ENCODE peak calls at places on chromosomes 16 and 17, in nine cellular contexts. One of them, this sample, is unnamed.

GRCh38 chr17:79214459-79214858 is 139.8 kb downstream of the ENGASE start:
- DNase-seq in adrenal gland: no peak
- DNase-seq in right lobe of liver: no peak
- DNase-seq in AG04450: no peak
- DNase-seq in ovary: no peak
- DNase-seq in A549: no peak
- DNase-seq in brain microvascular endothelial cell: no peak
- DNase-seq in body of pancreas: no peak
- DNase-seq in psoas muscle: no peak
- DNase-seq in this sample: no peak

GRCh38 chr17:3843935-3844516 is 2.0 kb downstream of the NCBP3 start:
- DNase-seq in adrenal gland: no peak
- DNase-seq in right lobe of liver: peak; percentile 60
- DNase-seq in AG04450: no peak
- DNase-seq in ovary: no peak
- DNase-seq in A549: peak; percentile 87
- DNase-seq in brain microvascular endothelial cell: no peak
- DNase-seq in body of pancreas: peak; percentile 46
- DNase-seq in psoas muscle: no peak
- DNase-seq in this sample: no peak

GRCh38 chr16:73176577-73177013 is 128.7 kb upstream of the ZFHX3 start:
- DNase-seq in adrenal gland: no peak
- DNase-seq in right lobe of liver: no peak
- DNase-seq in AG04450: peak; percentile 70
- DNase-seq in ovary: no peak
- DNase-seq in A549: peak; percentile 48
- DNase-seq in brain microvascular endothelial cell: peak; percentile 83
- DNase-seq in body of pancreas: no peak
- DNase-seq in psoas muscle: no peak
- DNase-seq in this sample: no peak

GRCh38 chr16:995087-995486 is 13.5 kb downstream of the SOX8 start:
- DNase-seq in adrenal gland: no peak
- DNase-seq in right lobe of liver: no peak
- DNase-seq in AG04450: no peak
- DNase-seq in ovary: no peak
- DNase-seq in A549: no peak
- DNase-seq in brain microvascular endothelial cell: peak; percentile 40
- DNase-seq in body of pancreas: no peak
- DNase-seq in psoas muscle: no peak
- DNase-seq in this sample: no peak

GRCh38 chr16:54602666-54603065 is 316.1 kb upstream of the IRX3 start:
- DNase-seq in adrenal gland: no peak
- DNase-seq in right lobe of liver: no peak
- DNase-seq in AG04450: no peak
- DNase-seq in ovary: no peak
- DNase-seq in A549: no peak
- DNase-seq in brain microvascular endothelial cell: no peak
- DNase-seq in body of pancreas: no peak
- DNase-seq in psoas muscle: no peak
- DNase-seq in this sample: no peak

GRCh38 chr17:20852541-20853370 is 190.1 kb downstream of the USP22 start:
- DNase-seq in adrenal gland: no peak
- DNase-seq in right lobe of liver: no peak
- DNase-seq in AG04450: no peak
- DNase-seq in ovary: peak; percentile 35
- DNase-seq in A549: no peak
- DNase-seq in brain microvascular endothelial cell: no peak
- DNase-seq in body of pancreas: no peak
- DNase-seq in psoas muscle: no peak
- DNase-seq in this sample: no peak

GRCh38 chr17:77636835-77637806 is 321.4 kb upstream of the TNRC6C start:
- DNase-seq in adrenal gland: no peak
- DNase-seq in right lobe of liver: no peak
- DNase-seq in AG04450: no peak
- DNase-seq in ovary: no peak
- DNase-seq in A549: no peak
- DNase-seq in brain microvascular endothelial cell: no peak
- DNase-seq in body of pancreas: no peak
- DNase-seq in psoas muscle: no peak
- DNase-seq in this sample: peak; percentile 15

GRCh38 chr17:38674013-38674748 is 576 bp downstream of the EPOP start:
- DNase-seq in adrenal gland: peak; percentile 36
- DNase-seq in right lobe of liver: peak; percentile 60
- DNase-seq in AG04450: no peak
- DNase-seq in ovary: peak; percentile 33
- DNase-seq in A549: peak; percentile 35
- DNase-seq in brain microvascular endothelial cell: no peak
- DNase-seq in body of pancreas: no peak
- DNase-seq in psoas muscle: peak; percentile 60
- DNase-seq in this sample: no peak

GRCh38 chr17:33640629-33641028 is 347.5 kb upstream of the ASIC2 start:
- DNase-seq in adrenal gland: no peak
- DNase-seq in right lobe of liver: no peak
- DNase-seq in AG04450: no peak
- DNase-seq in ovary: no peak
- DNase-seq in A549: no peak
- DNase-seq in brain microvascular endothelial cell: no peak
- DNase-seq in body of pancreas: no peak
- DNase-seq in psoas muscle: no peak
- DNase-seq in this sample: no peak

GRCh38 chr17:80925668-80926067 is 66.0 kb upstream of the CHMP6 start:
- DNase-seq in adrenal gland: no peak
- DNase-seq in right lobe of liver: peak; percentile 37
- DNase-seq in AG04450: no peak
- DNase-seq in ovary: no peak
- DNase-seq in A549: no peak
- DNase-seq in brain microvascular endothelial cell: no peak
- DNase-seq in body of pancreas: no peak
- DNase-seq in psoas muscle: no peak
- DNase-seq in this sample: no peak

GRCh38 chr17:69643686-69644085 is 229.2 kb downstream of the MAP2K6 start:
- DNase-seq in adrenal gland: no peak
- DNase-seq in right lobe of liver: no peak
- DNase-seq in AG04450: no peak
- DNase-seq in ovary: no peak
- DNase-seq in A549: no peak
- DNase-seq in brain microvascular endothelial cell: no peak
- DNase-seq in body of pancreas: no peak
- DNase-seq in psoas muscle: no peak
- DNase-seq in this sample: no peak

GRCh38 chr17:68087851-68088250 is 52.3 kb downstream of the KPNA2 start:
- DNase-seq in adrenal gland: no peak
- DNase-seq in right lobe of liver: no peak
- DNase-seq in AG04450: no peak
- DNase-seq in ovary: no peak
- DNase-seq in A549: no peak
- DNase-seq in brain microvascular endothelial cell: no peak
- DNase-seq in body of pancreas: no peak
- DNase-seq in psoas muscle: no peak
- DNase-seq in this sample: no peak

GRCh38 chr16:31010539-31010938 is at the start of gene STX1B:
- DNase-seq in adrenal gland: no peak
- DNase-seq in right lobe of liver: no peak
- DNase-seq in AG04450: no peak
- DNase-seq in ovary: no peak
- DNase-seq in A549: no peak
- DNase-seq in brain microvascular endothelial cell: no peak
- DNase-seq in body of pancreas: no peak
- DNase-seq in psoas muscle: no peak
- DNase-seq in this sample: peak; percentile 79

GRCh38 chr17:13589658-13590057 is 12.1 kb downstream of the HS3ST3A1 start:
- DNase-seq in adrenal gland: no peak
- DNase-seq in right lobe of liver: no peak
- DNase-seq in AG04450: no peak
- DNase-seq in ovary: no peak
- DNase-seq in A549: no peak
- DNase-seq in brain microvascular endothelial cell: no peak
- DNase-seq in body of pancreas: no peak
- DNase-seq in psoas muscle: no peak
- DNase-seq in this sample: no peak

GRCh38 chr17:33976816-33977215 is 278.3 kb upstream of the CCL2 start:
- DNase-seq in adrenal gland: no peak
- DNase-seq in right lobe of liver: no peak
- DNase-seq in AG04450: no peak
- DNase-seq in ovary: no peak
- DNase-seq in A549: no peak
- DNase-seq in brain microvascular endothelial cell: no peak
- DNase-seq in body of pancreas: no peak
- DNase-seq in psoas muscle: no peak
- DNase-seq in this sample: no peak

GRCh38 chr17:5097101-5097834 is 14.4 kb downstream of the ZNF232 start:
- DNase-seq in adrenal gland: peak; percentile 34
- DNase-seq in right lobe of liver: peak; percentile 69
- DNase-seq in AG04450: no peak
- DNase-seq in ovary: peak; percentile 62
- DNase-seq in A549: no peak
- DNase-seq in brain microvascular endothelial cell: no peak
- DNase-seq in body of pancreas: peak; percentile 70
- DNase-seq in psoas muscle: peak; percentile 75
- DNase-seq in this sample: peak; percentile 21

GRCh38 chr17:82665891-82666290 is 17.6 kb upstream of the WDR45B start:
- DNase-seq in adrenal gland: no peak
- DNase-seq in right lobe of liver: peak; percentile 27
- DNase-seq in AG04450: no peak
- DNase-seq in ovary: no peak
- DNase-seq in A549: no peak
- DNase-seq in brain microvascular endothelial cell: no peak
- DNase-seq in body of pancreas: no peak
- DNase-seq in psoas muscle: no peak
- DNase-seq in this sample: no peak

GRCh38 chr17:49567104-49567521 is 8.6 kb upstream of the NXPH3 start:
- DNase-seq in adrenal gland: no peak
- DNase-seq in right lobe of liver: no peak
- DNase-seq in AG04450: no peak
- DNase-seq in ovary: no peak
- DNase-seq in A549: no peak
- DNase-seq in brain microvascular endothelial cell: no peak
- DNase-seq in body of pancreas: no peak
- DNase-seq in psoas muscle: peak; percentile 48
- DNase-seq in this sample: no peak

DNA sequence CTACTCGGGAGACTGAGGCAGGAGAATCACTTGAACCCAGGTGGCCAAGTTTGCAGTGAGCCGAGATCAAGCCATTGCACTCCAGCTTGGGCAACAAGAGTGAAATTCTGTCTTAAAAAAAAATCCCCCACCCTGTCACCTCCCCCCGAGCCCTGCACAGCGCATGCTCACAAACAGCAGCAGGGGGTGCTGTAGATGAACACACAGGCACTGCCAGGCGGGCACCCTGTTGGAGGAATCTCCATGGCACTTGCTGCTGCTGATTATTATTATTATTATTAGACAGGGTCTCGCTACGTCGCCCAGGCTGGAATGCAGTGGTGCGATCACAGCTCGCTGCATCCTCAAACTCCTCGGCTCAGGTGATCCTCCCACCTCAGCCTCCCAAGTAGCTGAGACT is 24.6 kb downstream of the FZD2 start:
- DNase-seq in adrenal gland: no peak
- DNase-seq in right lobe of liver: peak; percentile 39
- DNase-seq in AG04450: no peak
- DNase-seq in ovary: no peak
- DNase-seq in A549: peak; percentile 68
- DNase-seq in brain microvascular endothelial cell: no peak
- DNase-seq in body of pancreas: no peak
- DNase-seq in psoas muscle: no peak
- DNase-seq in this sample: no peak
- TF ChIP-seq CTCF in adrenal gland: no peak
- TF ChIP-seq CTCF in right lobe of liver: no peak
- TF ChIP-seq CTCF in AG04450: peak; percentile 30
- TF ChIP-seq CTCF in ovary: no peak
- TF ChIP-seq CTCF in A549: peak; percentile 44
- TF ChIP-seq CTCF in brain microvascular endothelial cell: peak; percentile 49
- TF ChIP-seq CTCF in body of pancreas: no peak
- TF ChIP-seq CTCF in psoas muscle: no peak
- TF ChIP-seq CTCF in this sample: no peak

GRCh38 chr17:71703701-71704100 is 417.1 kb upstream of the SOX9 start:
- DNase-seq in adrenal gland: no peak
- DNase-seq in right lobe of liver: no peak
- DNase-seq in AG04450: no peak
- DNase-seq in ovary: no peak
- DNase-seq in A549: no peak
- DNase-seq in brain microvascular endothelial cell: no peak
- DNase-seq in body of pancreas: no peak
- DNase-seq in psoas muscle: no peak
- DNase-seq in this sample: no peak
- H3K27ac ChIP-seq in adrenal gland: no peak overlapping the region
- H3K27ac ChIP-seq in right lobe of liver: no peak overlapping the region
- H3K27ac ChIP-seq in AG04450: no peak overlapping the region
- H3K27ac ChIP-seq in ovary: no peak overlapping the region
- H3K27ac ChIP-seq in A549: no peak overlapping the region
- H3K27ac ChIP-seq in brain microvascular endothelial cell: no peak overlapping the region
- H3K27ac ChIP-seq in body of pancreas: no peak overlapping the region
- H3K27ac ChIP-seq in psoas muscle: no peak overlapping the region
- H3K27ac ChIP-seq in this sample: no peak overlapping the region

DNA sequence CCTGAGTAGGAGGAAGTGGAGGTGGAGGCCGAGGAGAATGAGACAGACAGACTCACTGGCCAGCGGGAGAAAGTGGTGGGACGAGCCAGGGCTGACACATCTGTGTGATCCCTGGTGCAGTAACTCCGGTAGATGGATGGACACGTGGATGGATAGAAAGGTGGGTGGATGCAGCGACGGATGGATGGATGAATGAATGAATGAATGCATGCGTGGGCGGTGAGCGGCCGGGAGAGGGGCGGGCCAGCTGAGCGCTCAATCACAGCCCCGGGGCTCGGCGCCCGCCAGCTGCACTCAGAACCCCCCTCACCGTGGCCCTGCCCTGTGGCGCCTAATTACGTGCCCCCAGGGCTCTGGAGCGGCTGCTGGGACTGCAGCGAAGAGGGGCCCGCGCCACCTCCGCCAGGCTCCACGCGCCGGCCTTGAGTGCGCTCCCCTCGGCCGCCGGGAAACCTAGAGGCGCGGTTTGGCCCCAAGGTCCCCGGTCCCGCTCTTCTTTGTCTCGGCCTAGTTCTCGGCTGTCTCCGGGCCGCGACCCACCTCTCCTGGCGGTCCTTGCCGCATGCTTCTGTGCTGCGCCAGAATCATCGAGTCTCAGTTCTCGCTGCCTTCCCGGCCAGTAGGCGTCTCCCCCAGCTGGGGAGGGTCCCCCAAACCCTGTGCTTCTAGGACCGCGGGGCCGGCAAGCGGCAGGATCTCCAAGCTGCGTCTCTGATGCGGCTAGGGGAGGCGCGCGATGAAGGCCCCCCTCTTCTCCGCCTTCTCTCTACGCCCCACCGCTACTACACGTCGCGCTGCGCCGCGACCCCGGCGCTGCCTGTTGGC is 41.0 kb downstream of the RAI1 start:
- DNase-seq in adrenal gland: no peak
- DNase-seq in right lobe of liver: no peak
- DNase-seq in AG04450: no peak
- DNase-seq in ovary: no peak
- DNase-seq in A549: no peak
- DNase-seq in brain microvascular endothelial cell: no peak
- DNase-seq in body of pancreas: no peak
- DNase-seq in psoas muscle: no peak
- DNase-seq in this sample: no peak
- TF ChIP-seq CTCF in adrenal gland: no peak
- TF ChIP-seq CTCF in right lobe of liver: no peak
- TF ChIP-seq CTCF in AG04450: no peak
- TF ChIP-seq CTCF in ovary: no peak
- TF ChIP-seq CTCF in A549: no peak
- TF ChIP-seq CTCF in brain microvascular endothelial cell: no peak
- TF ChIP-seq CTCF in body of pancreas: no peak
- TF ChIP-seq CTCF in psoas muscle: no peak
- TF ChIP-seq CTCF in this sample: no peak

GRCh38 chr17:76540381-76541300 is 797 bp downstream of the PRCD start:
- DNase-seq in adrenal gland: peak; percentile 98
- DNase-seq in right lobe of liver: peak; percentile 89
- DNase-seq in AG04450: peak; percentile 87
- DNase-seq in ovary: peak; percentile 95
- DNase-seq in A549: peak; percentile 100
- DNase-seq in brain microvascular endothelial cell: peak; percentile 97
- DNase-seq in body of pancreas: peak; percentile 94
- DNase-seq in psoas muscle: peak; percentile 96
- DNase-seq in this sample: peak; percentile 98
- H3K27ac ChIP-seq in adrenal gland: no peak overlapping the region
- H3K27ac ChIP-seq in right lobe of liver: no peak overlapping the region
- H3K27ac ChIP-seq in AG04450: peak overlapping the region; percentile 11
- H3K27ac ChIP-seq in ovary: no peak overlapping the region
- H3K27ac ChIP-seq in A549: peak overlapping the region; percentile 79
- H3K27ac ChIP-seq in brain microvascular endothelial cell: no peak overlapping the region
- H3K27ac ChIP-seq in body of pancreas: no peak overlapping the region
- H3K27ac ChIP-seq in psoas muscle: peak overlapping the region; percentile 72
- H3K27ac ChIP-seq in this sample: peak overlapping the region; percentile 74

This sample was measured in dorsolateral prefrontal cortex.